ENCODE peak calls at places on chromosomes 12 and 14, in nine cellular contexts. M, O, J, N, R, X, T, E and D are unnamed samples.

GRCh38 chr12:52331833-52332232 is 10.6 kb upstream of the KRT83 start:
- DNase-seq in M (no peak), O (no peak), J (no peak), N (no peak), R (no peak), X (no peak), T (no peak), E (no peak), D (no peak)

GRCh38 chr14:70059545-70059944 is 129.2 kb downstream of the SLC8A3 start:
- DNase-seq in M (no peak), O (no peak), J (no peak), N (no peak), R (no peak), X (no peak), T (no peak), E (no peak), D (no peak)

GRCh38 chr12:40002178-40003169 is 103.4 kb downstream of the SLC2A13 start:
- DNase-seq in M (no peak), O (no peak), J (no peak), N (no peak), R (no peak), X (no peak), T (peak), E (no peak), D (no peak)

GRCh38 chr12:132222096-132222807 is 78.0 kb downstream of the NOC4L start:
- DNase-seq in M (no peak), O (peak), J (peak), N (no peak), R (no peak), X (no peak), T (no peak), E (no peak), D (peak)

GRCh38 chr14:35261774-35262173 is 30.4 kb upstream of the PSMA6 start:
- DNase-seq in M (no peak), O (no peak), J (no peak), N (no peak), R (no peak), X (no peak), T (no peak), E (peak), D (no peak)

GRCh38 chr12:47017901-47018479 is 61.4 kb upstream of the PCED1B start:
- DNase-seq in M (no peak), O (peak), J (no peak), N (no peak), R (no peak), X (no peak), T (no peak), E (no peak), D (peak)

GRCh38 chr12:66573605-66574004 is 105.3 kb downstream of the GRIP1 start:
- DNase-seq in M (no peak), O (no peak), J (no peak), N (peak), R (no peak), X (no peak), T (no peak), E (no peak), D (no peak)

GRCh38 chr14:37116933-37117844 is 55.2 kb downstream of the SLC25A21 start:
- DNase-seq in M (no peak), O (peak), J (no peak), N (no peak), R (no peak), X (no peak), T (no peak), E (peak), D (peak)

GRCh38 chr12:26736563-26737486 is 96.2 kb downstream of the ITPR2 start:
- DNase-seq in M (no peak), O (peak), J (no peak), N (no peak), R (no peak), X (no peak), T (no peak), E (peak), D (peak)

GRCh38 chr12:54416908-54417603 is 2.0 kb downstream of the ITGA5 start:
- DNase-seq in M (no peak), O (no peak), J (no peak), N (no peak), R (no peak), X (no peak), T (no peak), E (no peak), D (peak)

DNA sequence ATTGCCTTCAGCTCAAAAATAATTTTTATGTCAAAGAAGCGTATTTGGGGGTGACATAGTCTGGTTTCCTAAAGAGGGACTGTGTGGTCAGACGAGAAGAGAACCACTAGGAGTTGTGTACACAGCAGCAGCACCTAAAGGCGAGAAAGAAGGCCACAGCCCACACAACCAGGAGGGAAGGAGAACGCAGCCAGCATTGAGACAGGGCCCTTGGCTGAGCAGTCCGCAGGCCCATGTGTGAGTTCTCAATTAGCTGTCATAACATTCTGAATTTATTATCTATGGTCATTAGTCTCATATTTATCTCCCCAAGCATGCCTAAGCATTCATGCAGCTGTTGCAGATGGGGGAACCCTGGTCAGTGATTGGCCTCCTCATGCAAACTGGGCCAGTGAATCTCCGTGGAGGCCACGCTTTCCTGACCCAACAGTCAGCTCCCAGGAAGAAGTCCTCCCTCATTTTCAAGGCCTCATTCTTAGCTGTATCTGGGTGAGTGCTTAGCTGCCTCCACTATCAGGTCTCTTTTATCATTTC is 81.2 kb upstream of the ATF7IP start:
- DNase-seq in M (no peak), O (no peak), J (no peak), N (no peak), R (peak), X (no peak), T (no peak), E (no peak), D (no peak)
- TF ChIP-seq CTCF in M (no peak), O (no peak), J (no peak), N (no peak), R (no peak), X (no peak), T (no peak), E (no peak), D (no peak)

GRCh38 chr12:91319071-91319760 is 136.6 kb upstream of the DCN start:
- DNase-seq in M (no peak), O (no peak), J (no peak), N (no peak), R (no peak), X (no peak), T (no peak), E (no peak), D (no peak)

GRCh38 chr12:91316161-91316759 is 133.6 kb upstream of the DCN start:
- DNase-seq in M (no peak), O (no peak), J (no peak), N (no peak), R (no peak), X (no peak), T (no peak), E (no peak), D (no peak)

GRCh38 chr12:91316825-91317224 is 134.2 kb upstream of the DCN start:
- DNase-seq in M (no peak), O (peak), J (no peak), N (no peak), R (no peak), X (no peak), T (no peak), E (no peak), D (no peak)

GRCh38 chr12:91317324-91317723 is 134.7 kb upstream of the DCN start:
- DNase-seq in M (no peak), O (no peak), J (no peak), N (no peak), R (no peak), X (no peak), T (no peak), E (no peak), D (no peak)
- TF ChIP-seq CTCF in M (no peak), O (no peak), J (no peak), N (no peak), R (no peak), X (no peak), T (no peak), E (no peak), D (no peak)

GRCh38 chr14:66568220-66568619 is 60.3 kb downstream of the GPHN start:
- DNase-seq in M (no peak), O (no peak), J (no peak), N (no peak), R (no peak), X (no peak), T (no peak), E (peak), D (no peak)
- TF ChIP-seq CTCF in M (no peak), O (no peak), J (no peak), N (no peak), R (no peak), X (no peak), T (no peak), E (no peak), D (no peak)

DNA sequence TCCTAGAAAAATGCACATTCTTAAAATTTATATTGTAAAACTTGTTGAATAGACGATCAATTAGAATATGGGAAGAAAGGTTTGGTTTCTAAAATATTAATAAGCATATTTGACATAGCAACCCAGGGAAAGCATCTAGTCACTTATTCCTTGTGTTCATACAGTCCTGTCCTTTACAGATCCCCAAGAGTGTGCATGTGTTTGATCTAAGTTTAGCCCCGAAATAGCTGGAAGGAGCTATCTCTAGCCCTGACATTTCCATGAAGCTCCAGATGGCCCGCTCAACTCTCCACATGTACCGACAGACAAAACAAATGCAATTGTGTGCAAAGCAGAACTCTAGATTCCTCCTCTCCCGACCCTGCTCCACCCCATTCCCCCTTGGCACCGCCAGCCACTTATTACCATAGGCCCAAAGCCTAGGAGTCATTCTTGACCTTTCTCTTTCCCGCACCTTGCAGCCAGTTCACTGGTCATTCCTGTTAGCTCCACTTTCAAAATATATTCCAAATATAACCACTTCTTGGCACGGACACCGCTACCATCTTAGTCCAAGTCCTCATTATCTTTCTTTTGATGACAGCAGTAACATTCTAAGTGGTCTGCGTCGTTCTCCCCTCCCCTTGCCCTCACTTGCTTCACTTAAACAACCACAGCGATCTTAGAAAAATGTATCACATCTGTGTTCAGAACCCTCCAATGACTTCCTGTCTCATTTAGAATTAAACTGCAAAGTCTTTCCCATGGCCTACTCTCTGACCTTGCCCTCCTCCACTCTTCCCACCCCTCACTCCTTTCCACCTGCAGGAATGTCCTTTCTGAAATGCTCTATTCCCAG is 45.5 kb upstream of the GZMB start:
- DNase-seq in M (no peak), O (no peak), J (no peak), N (no peak), R (no peak), X (no peak), T (no peak), E (no peak), D (no peak)
- TF ChIP-seq CTCF in M (no peak), O (peak), J (peak), N (no peak), R (no peak), X (peak), T (no peak), E (no peak), D (peak)

GRCh38 chr14:103283916-103284315 is 50.1 kb upstream of the EIF5 start:
- DNase-seq in M (no peak), O (no peak), J (no peak), N (no peak), R (no peak), X (no peak), T (no peak), E (no peak), D (no peak)

GRCh38 chr14:103279129-103280025 is 54.7 kb upstream of the EIF5 start:
- DNase-seq in M (no peak), O (no peak), J (no peak), N (no peak), R (no peak), X (no peak), T (peak), E (no peak), D (no peak)

GRCh38 chr14:103280278-103280917 is 53.6 kb upstream of the EIF5 start:
- DNase-seq in M (no peak), O (peak), J (no peak), N (no peak), R (no peak), X (no peak), T (no peak), E (no peak), D (no peak)

GRCh38 chr14:103282932-103283331 is 51.1 kb upstream of the EIF5 start:
- DNase-seq in M (no peak), O (no peak), J (no peak), N (no peak), R (no peak), X (no peak), T (no peak), E (no peak), D (no peak)

GRCh38 chr14:103281496-103282231 is 52.4 kb upstream of the EIF5 start:
- DNase-seq in M (no peak), O (peak), J (no peak), N (peak), R (no peak), X (no peak), T (no peak), E (peak), D (peak)
- TF ChIP-seq CTCF in M (no peak), O (peak), J (no peak), N (peak), R (no peak), X (no peak), T (no peak), E (peak), D (no peak)

GRCh38 chr14:61526405-61527312 is 168.7 kb upstream of the HIF1A start:
- DNase-seq in M (peak), O (no peak), J (no peak), N (no peak), R (no peak), X (no peak), T (peak), E (peak), D (no peak)
- TF ChIP-seq CTCF in M (no peak), O (no peak), J (no peak), N (no peak), R (no peak), X (no peak), T (no peak), E (no peak), D (no peak)

DNA sequence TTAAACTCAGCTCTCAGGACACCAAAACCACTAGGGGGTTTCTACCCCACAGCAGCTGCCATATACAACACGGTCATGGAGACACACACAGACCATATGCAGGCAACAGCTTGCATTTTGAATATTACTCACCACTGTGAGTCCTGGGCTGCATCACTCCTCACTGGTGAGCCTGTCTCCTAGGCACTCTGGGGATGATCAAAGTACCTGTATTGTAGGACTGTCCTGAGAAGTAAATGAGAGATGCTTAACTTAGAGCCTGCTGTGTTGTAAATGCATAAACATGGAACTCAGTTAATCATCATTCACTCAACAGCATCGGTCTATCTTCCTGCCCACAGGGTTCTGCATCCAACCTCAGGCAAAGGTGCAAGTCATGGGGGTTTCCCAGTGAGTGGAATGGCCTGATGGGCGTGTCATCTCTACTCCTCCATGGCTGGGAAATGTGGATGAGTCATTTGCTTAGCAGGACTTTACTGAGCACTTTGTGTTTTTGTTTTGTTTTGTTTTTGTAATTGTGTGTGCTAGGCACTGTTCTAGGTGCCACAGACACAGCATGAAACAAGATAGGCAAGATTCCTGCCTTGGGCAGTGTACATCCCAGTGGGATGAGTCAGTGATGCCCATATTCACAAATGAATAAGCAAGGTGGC is 1141.2 kb upstream of the TMEM132C start:
- DNase-seq in M (no peak), O (peak), J (no peak), N (peak), R (no peak), X (no peak), T (no peak), E (no peak), D (peak)
- TF ChIP-seq CTCF in M (no peak), O (peak), J (no peak), N (no peak), R (no peak), X (no peak), T (no peak), E (no peak), D (no peak)